ENCODE peak calls at places on chromosomes 12 and 14, in seven cellular contexts. One of them, this sample, is unnamed.

GRCh38 chr14:53855574-53855973 is 101.1 kb downstream of the BMP4 start:
- DNase-seq in Peyer's patch: no peak
- DNase-seq in left ventricle myocardium inferior: no peak
- DNase-seq in ovary: no peak
- DNase-seq in spleen: no peak
- DNase-seq in uterus: no peak
- DNase-seq in WERI-Rb-1: no peak
- DNase-seq in this sample: no peak

GRCh38 chr14:64053694-64054669 is 201.2 kb downstream of the SYNE2 start:
- DNase-seq in left ventricle myocardium inferior: no peak
- DNase-seq in ovary: no peak
- DNase-seq in uterus: no peak
- DNase-seq in spleen: no peak
- DNase-seq in Peyer's patch: no peak
- DNase-seq in WERI-Rb-1: no peak
- DNase-seq in this sample: no peak

GRCh38 chr14:101480747-101481530 is 80.4 kb upstream of the DIO3 start:
- DNase-seq in uterus: peak; percentile 68
- DNase-seq in WERI-Rb-1: no peak
- DNase-seq in ovary: peak; percentile 62
- DNase-seq in spleen: peak; percentile 40
- DNase-seq in Peyer's patch: no peak
- DNase-seq in left ventricle myocardium inferior: no peak
- DNase-seq in this sample: peak; percentile 29

GRCh38 chr12:104291867-104292524 is 11.5 kb upstream of the EID3 start:
- DNase-seq in uterus: no peak
- DNase-seq in ovary: no peak
- DNase-seq in Peyer's patch: no peak
- DNase-seq in WERI-Rb-1: no peak
- DNase-seq in left ventricle myocardium inferior: no peak
- DNase-seq in spleen: no peak
- DNase-seq in this sample: no peak

GRCh38 chr12:12804432-12804886 is 8.7 kb upstream of the DDX47 start:
- DNase-seq in ovary: no peak
- DNase-seq in left ventricle myocardium inferior: no peak
- DNase-seq in Peyer's patch: no peak
- DNase-seq in WERI-Rb-1: no peak
- DNase-seq in spleen: no peak
- DNase-seq in uterus: no peak
- DNase-seq in this sample: no peak

GRCh38 chr14:76497550-76498484 is 121.9 kb downstream of the ESRRB start:
- DNase-seq in left ventricle myocardium inferior: no peak
- DNase-seq in Peyer's patch: no peak
- DNase-seq in ovary: no peak
- DNase-seq in WERI-Rb-1: peak; percentile 52
- DNase-seq in uterus: no peak
- DNase-seq in spleen: peak; percentile 43
- DNase-seq in this sample: no peak

GRCh38 chr12:43063642-43064041 is 474.1 kb upstream of the PRICKLE1 start:
- DNase-seq in ovary: no peak
- DNase-seq in Peyer's patch: no peak
- DNase-seq in left ventricle myocardium inferior: no peak
- DNase-seq in spleen: no peak
- DNase-seq in WERI-Rb-1: no peak
- DNase-seq in uterus: no peak
- DNase-seq in this sample: no peak

GRCh38 chr12:6839482-6840201 is 1.1 kb upstream of the GNB3 start:
- DNase-seq in spleen: peak; percentile 86
- DNase-seq in WERI-Rb-1: peak; percentile 98
- DNase-seq in left ventricle myocardium inferior: no peak
- DNase-seq in Peyer's patch: peak; percentile 81
- DNase-seq in uterus: no peak
- DNase-seq in ovary: no peak
- DNase-seq in this sample: no peak

GRCh38 chr12:17348311-17348710 is 741.7 kb downstream of the RERGL start:
- DNase-seq in left ventricle myocardium inferior: no peak
- DNase-seq in uterus: no peak
- DNase-seq in ovary: no peak
- DNase-seq in spleen: no peak
- DNase-seq in Peyer's patch: no peak
- DNase-seq in WERI-Rb-1: no peak
- DNase-seq in this sample: no peak

GRCh38 chr14:21248739-21249411 is 20.4 kb downstream of the HNRNPC start:
- DNase-seq in uterus: no peak
- DNase-seq in WERI-Rb-1: no peak
- DNase-seq in left ventricle myocardium inferior: no peak
- DNase-seq in ovary: no peak
- DNase-seq in Peyer's patch: no peak
- DNase-seq in spleen: no peak
- DNase-seq in this sample: no peak

GRCh38 chr12:10405294-10405693 is 4.3 kb downstream of the KLRC4 start:
- DNase-seq in uterus: no peak
- DNase-seq in spleen: no peak
- DNase-seq in WERI-Rb-1: no peak
- DNase-seq in Peyer's patch: no peak
- DNase-seq in ovary: no peak
- DNase-seq in left ventricle myocardium inferior: no peak
- DNase-seq in this sample: no peak

GRCh38 chr12:127803545-127803944 is 463.4 kb upstream of the TMEM132C start:
- DNase-seq in Peyer's patch: no peak
- DNase-seq in spleen: no peak
- DNase-seq in left ventricle myocardium inferior: no peak
- DNase-seq in uterus: no peak
- DNase-seq in ovary: no peak
- DNase-seq in WERI-Rb-1: no peak
- DNase-seq in this sample: no peak

GRCh38 chr12:94427520-94428381 is 31.9 kb downstream of the CEP83 start:
- DNase-seq in ovary: peak; percentile 72
- DNase-seq in left ventricle myocardium inferior: peak; percentile 28
- DNase-seq in WERI-Rb-1: no peak
- DNase-seq in uterus: peak; percentile 51
- DNase-seq in Peyer's patch: no peak
- DNase-seq in spleen: no peak
- DNase-seq in this sample: no peak

GRCh38 chr12:2382391-2383155 is 329.8 kb downstream of the CACNA1C start:
- DNase-seq in left ventricle myocardium inferior: no peak
- DNase-seq in spleen: no peak
- DNase-seq in ovary: no peak
- DNase-seq in Peyer's patch: no peak
- DNase-seq in WERI-Rb-1: peak; percentile 90
- DNase-seq in uterus: no peak
- DNase-seq in this sample: peak; percentile 13

GRCh38 chr12:128911861-128912260 is 58.6 kb downstream of the GLT1D1 start:
- DNase-seq in Peyer's patch: no peak
- DNase-seq in spleen: no peak
- DNase-seq in left ventricle myocardium inferior: no peak
- DNase-seq in ovary: no peak
- DNase-seq in uterus: no peak
- DNase-seq in WERI-Rb-1: no peak
- DNase-seq in this sample: no peak

GRCh38 chr12:122974892-122975789 is at the start of gene OGFOD2:
- DNase-seq in WERI-Rb-1: peak; percentile 92
- DNase-seq in spleen: peak; percentile 98
- DNase-seq in left ventricle myocardium inferior: peak; percentile 93
- DNase-seq in ovary: peak; percentile 91
- DNase-seq in Peyer's patch: peak; percentile 90
- DNase-seq in uterus: peak; percentile 90
- DNase-seq in this sample: peak; percentile 95

GRCh38 chr12:98172304-98172703 is 343.1 kb upstream of the TMPO start:
- DNase-seq in spleen: no peak
- DNase-seq in ovary: no peak
- DNase-seq in left ventricle myocardium inferior: no peak
- DNase-seq in Peyer's patch: no peak
- DNase-seq in WERI-Rb-1: no peak
- DNase-seq in uterus: no peak
- DNase-seq in this sample: no peak

GRCh38 chr12:57744194-57744776 is 554 bp upstream of the TSPAN31 start:
- DNase-seq in spleen: peak; percentile 90
- DNase-seq in left ventricle myocardium inferior: peak; percentile 72
- DNase-seq in uterus: peak; percentile 75
- DNase-seq in WERI-Rb-1: peak; percentile 76
- DNase-seq in Peyer's patch: peak; percentile 54
- DNase-seq in ovary: peak; percentile 86
- DNase-seq in this sample: peak; percentile 94

GRCh38 chr14:72902802-72903530 is 9.1 kb upstream of the DPF3 start:
- DNase-seq in uterus: no peak
- DNase-seq in WERI-Rb-1: no peak
- DNase-seq in ovary: no peak
- DNase-seq in Peyer's patch: no peak
- DNase-seq in left ventricle myocardium inferior: no peak
- DNase-seq in spleen: no peak
- DNase-seq in this sample: no peak

GRCh38 chr14:53060046-53060445 is 93.1 kb downstream of the DDHD1 start:
- DNase-seq in ovary: no peak
- DNase-seq in left ventricle myocardium inferior: no peak
- DNase-seq in spleen: no peak
- DNase-seq in Peyer's patch: no peak
- DNase-seq in WERI-Rb-1: no peak
- DNase-seq in uterus: no peak
- DNase-seq in this sample: no peak

GRCh38 chr12:65938807-65939206 is 114.5 kb downstream of the HMGA2 start:
- DNase-seq in ovary: no peak
- DNase-seq in WERI-Rb-1: no peak
- DNase-seq in uterus: no peak
- DNase-seq in Peyer's patch: no peak
- DNase-seq in spleen: no peak
- DNase-seq in left ventricle myocardium inferior: no peak
- DNase-seq in this sample: no peak

GRCh38 chr14:55120466-55121144 is 8.4 kb upstream of the LGALS3 start:
- DNase-seq in left ventricle myocardium inferior: no peak
- DNase-seq in WERI-Rb-1: no peak
- DNase-seq in ovary: no peak
- DNase-seq in Peyer's patch: no peak
- DNase-seq in uterus: no peak
- DNase-seq in spleen: no peak
- DNase-seq in this sample: peak; percentile 72

GRCh38 chr12:34406228-34406995 is 384.1 kb downstream of the ALG10 start:
- DNase-seq in Peyer's patch: no peak
- DNase-seq in uterus: peak; percentile 3
- DNase-seq in WERI-Rb-1: peak; percentile 0
- DNase-seq in left ventricle myocardium inferior: peak; percentile 3
- DNase-seq in ovary: peak; percentile 3
- DNase-seq in spleen: peak; percentile 54
- DNase-seq in this sample: peak; percentile 66

GRCh38 chr14:94075008-94075407 is 6.0 kb downstream of the DDX24 start:
- DNase-seq in WERI-Rb-1: no peak
- DNase-seq in uterus: no peak
- DNase-seq in ovary: no peak
- DNase-seq in spleen: no peak
- DNase-seq in left ventricle myocardium inferior: no peak
- DNase-seq in Peyer's patch: no peak
- DNase-seq in this sample: no peak
- H3K9me3 ChIP-seq in WERI-Rb-1: peaks cover 6% of the 10 kb centered on the region
- H3K9me3 ChIP-seq in uterus: no peaks in the 10 kb centered on the region
- H3K9me3 ChIP-seq in ovary: no peaks in the 10 kb centered on the region
- H3K9me3 ChIP-seq in spleen: peaks cover 49% of the 10 kb centered on the region
- H3K9me3 ChIP-seq in left ventricle myocardium inferior: peaks cover 20% of the 10 kb centered on the region
- H3K9me3 ChIP-seq in Peyer's patch: no peaks in the 10 kb centered on the region
- H3K9me3 ChIP-seq in this sample: no peaks in the 10 kb centered on the region

DNA sequence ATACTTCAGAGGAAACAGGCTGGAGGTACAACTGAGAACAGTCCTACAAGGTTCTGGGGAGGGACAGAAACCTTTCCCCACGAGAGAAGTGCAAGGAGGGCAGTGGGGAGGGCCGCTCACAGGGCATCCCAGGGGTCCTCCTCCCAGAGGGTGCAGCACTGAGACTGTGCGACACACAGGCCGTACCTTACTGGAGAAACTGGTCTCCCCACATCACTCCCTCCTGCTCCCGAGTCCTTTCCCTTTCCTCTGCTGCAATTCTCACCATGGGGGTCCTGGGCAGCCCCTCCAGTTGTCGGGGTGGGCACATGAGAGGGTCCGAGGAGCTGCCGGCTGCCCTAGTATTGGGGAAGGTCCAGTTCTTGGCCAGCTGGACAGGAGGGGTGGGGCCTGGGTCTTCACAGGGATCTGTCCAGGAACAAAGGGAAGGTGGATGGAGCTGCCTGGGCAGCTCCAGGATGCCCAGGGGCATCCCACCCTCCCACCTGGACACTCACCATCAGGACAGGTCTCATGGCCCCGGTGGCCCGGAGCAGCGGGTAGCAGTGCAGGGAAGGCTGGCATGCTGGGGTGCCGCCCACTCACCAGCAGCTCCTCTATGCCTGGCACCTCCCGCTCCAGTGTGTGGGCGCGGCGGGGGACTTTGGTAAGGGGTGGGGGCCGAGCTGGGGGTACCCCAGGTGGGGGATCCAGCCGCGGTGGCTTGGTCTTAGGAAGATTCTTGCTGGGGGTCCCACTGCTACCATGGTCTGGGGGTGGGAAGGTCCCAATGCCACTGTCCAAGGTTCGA is 35.8 kb downstream of the NCKAP5L start:
- DNase-seq in uterus: no peak
- DNase-seq in Peyer's patch: no peak
- DNase-seq in spleen: no peak
- DNase-seq in left ventricle myocardium inferior: no peak
- DNase-seq in WERI-Rb-1: no peak
- DNase-seq in ovary: no peak
- DNase-seq in this sample: no peak
- H3K27ac ChIP-seq in uterus: no peak overlapping the region
- H3K27ac ChIP-seq in Peyer's patch: no peak overlapping the region
- H3K27ac ChIP-seq in spleen: no peak overlapping the region
- H3K27ac ChIP-seq in left ventricle myocardium inferior: no peak overlapping the region
- H3K27ac ChIP-seq in WERI-Rb-1: no peak overlapping the region
- H3K27ac ChIP-seq in ovary: no peak overlapping the region
- H3K27ac ChIP-seq in this sample: no peak overlapping the region

DNA sequence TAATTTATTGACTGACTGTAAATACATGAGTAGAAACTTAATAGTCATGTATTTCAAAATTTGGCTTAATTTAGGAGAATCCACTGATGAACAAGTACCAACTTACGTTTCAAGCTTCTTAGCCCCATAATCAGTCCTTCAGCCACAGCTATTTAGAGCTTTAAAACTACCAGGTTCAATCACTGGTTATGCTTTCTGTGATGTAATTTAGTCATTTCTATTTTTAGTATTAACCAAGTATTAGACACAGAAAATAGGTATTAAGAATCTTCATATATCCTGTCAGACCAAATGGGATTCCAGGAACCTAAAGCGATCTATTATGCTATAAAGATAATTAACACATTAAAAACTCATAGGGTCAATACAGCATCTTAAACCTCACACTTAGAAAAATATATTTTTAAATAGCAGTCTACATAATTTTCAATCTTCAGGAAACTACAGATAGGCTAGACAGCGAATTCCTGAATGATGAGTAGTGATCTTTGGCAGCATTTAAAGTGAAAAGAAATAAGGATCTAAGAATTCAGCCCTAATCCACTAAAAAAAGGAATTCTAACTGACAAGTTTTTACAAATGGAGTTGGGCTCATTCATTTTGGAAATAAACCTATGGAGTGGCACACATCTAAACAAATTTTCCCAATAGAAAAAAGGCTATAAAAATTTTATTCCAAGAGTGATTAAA is 51.5 kb downstream of the ZC3H14 start:
- DNase-seq in left ventricle myocardium inferior: no peak
- DNase-seq in uterus: no peak
- DNase-seq in ovary: no peak
- DNase-seq in spleen: no peak
- DNase-seq in Peyer's patch: no peak
- DNase-seq in WERI-Rb-1: no peak
- DNase-seq in this sample: no peak
- H3K4me3 ChIP-seq in left ventricle myocardium inferior: no peak overlapping the region
- H3K4me3 ChIP-seq in uterus: no peak overlapping the region
- H3K4me3 ChIP-seq in ovary: no peak overlapping the region
- H3K4me3 ChIP-seq in spleen: no peak overlapping the region
- H3K4me3 ChIP-seq in Peyer's patch: no peak overlapping the region
- H3K4me3 ChIP-seq in WERI-Rb-1: no peak overlapping the region
- H3K4me3 ChIP-seq in this sample: no peak overlapping the region

GRCh38 chr12:83477289-83477688 is 790.6 kb downstream of the TMTC2 start:
- DNase-seq in uterus: no peak
- DNase-seq in Peyer's patch: no peak
- DNase-seq in ovary: no peak
- DNase-seq in left ventricle myocardium inferior: no peak
- DNase-seq in spleen: no peak
- DNase-seq in WERI-Rb-1: no peak
- DNase-seq in this sample: no peak
- H3K9me3 ChIP-seq in uterus: no peaks in the 10 kb centered on the region
- H3K9me3 ChIP-seq in Peyer's patch: no peaks in the 10 kb centered on the region
- H3K9me3 ChIP-seq in ovary: no peaks in the 10 kb centered on the region
- H3K9me3 ChIP-seq in left ventricle myocardium inferior: no peaks in the 10 kb centered on the region
- H3K9me3 ChIP-seq in spleen: peaks cover 6% of the 10 kb centered on the region
- H3K9me3 ChIP-seq in WERI-Rb-1: no peaks in the 10 kb centered on the region
- H3K9me3 ChIP-seq in this sample: no peaks in the 10 kb centered on the region

This sample was measured in suprapubic skin.